ENCODE peak calls at places on chromosomes 11 and 22, in nine cellular contexts. E, H, I, C, W, Q, A, Z and R are unnamed samples.

GRCh38 chr11:64003807-64004589 is 17.8 kb downstream of the OTUB1 start:
- DNase-seq in C (no peak), W (no peak), Z (no peak), E (peak), I (no peak), Q (no peak), A (no peak), H (peak), R (no peak)

GRCh38 chr11:122808494-122808893 is 29.8 kb upstream of the CRTAM start:
- DNase-seq in E (peak), H (no peak), Q (no peak), C (no peak), I (no peak), A (no peak), Z (no peak), W (no peak), R (peak)

GRCh38 chr11:19075636-19076035 is 15.1 kb upstream of the MRGPRX2 start:
- DNase-seq in A (no peak), C (no peak), Z (no peak), H (no peak), W (no peak), Q (no peak), E (no peak), I (no peak), R (no peak)

GRCh38 chr11:117807482-117808272 is 10.7 kb upstream of the DSCAML1 start:
- DNase-seq in W (peak), I (peak), H (peak), C (peak), Z (no peak), E (peak), A (peak), Q (peak), R (peak)

GRCh38 chr11:104338186-104338585 is 174.2 kb upstream of the PDGFD start:
- DNase-seq in A (no peak), E (no peak), Q (no peak), C (no peak), H (no peak), W (no peak), Z (no peak), I (no peak), R (peak)

GRCh38 chr11:131305005-131305404 is 65.4 kb upstream of the NTM start:
- DNase-seq in A (no peak), Z (no peak), C (no peak), I (no peak), H (no peak), E (no peak), Q (no peak), W (no peak), R (peak)

GRCh38 chr11:27619039-27619438 is 81.2 kb downstream of the BDNF start:
- DNase-seq in A (no peak), H (no peak), Z (no peak), W (no peak), C (no peak), Q (no peak), I (no peak), E (peak), R (peak)

GRCh38 chr11:9566561-9567063 is 6.9 kb upstream of the WEE1 start:
- DNase-seq in E (peak), I (no peak), C (no peak), Q (no peak), Z (no peak), H (no peak), A (peak), W (no peak), R (peak)

GRCh38 chr11:70460959-70461358 is 62.6 kb downstream of the CTTN start:
- DNase-seq in Z (no peak), H (no peak), W (no peak), E (no peak), A (no peak), C (no peak), I (no peak), Q (no peak), R (no peak)

GRCh38 chr11:64245797-64246623 is 733 bp downstream of the PPP1R14B start:
- DNase-seq in Z (no peak), E (peak), H (peak), Q (peak), C (peak), A (peak), I (peak), W (peak), R (peak)

GRCh38 chr22:50247748-50248147 is 2.9 kb upstream of the TUBGCP6 start:
- DNase-seq in C (no peak), Q (no peak), W (peak), Z (no peak), I (peak), E (peak), H (peak), A (no peak), R (peak)

GRCh38 chr22:41511521-41511968 is 32.7 kb downstream of the POLR3H start:
- DNase-seq in A (no peak), Q (peak), C (no peak), I (no peak), Z (no peak), W (no peak), E (no peak), H (no peak), R (no peak)

GRCh38 chr22:41513391-41513790 is 30.9 kb downstream of the POLR3H start:
- DNase-seq in H (no peak), E (no peak), C (peak), A (no peak), I (no peak), Q (no peak), Z (no peak), W (no peak), R (no peak)

GRCh38 chr22:41508770-41509170 is 35.5 kb downstream of the POLR3H start:
- DNase-seq in Q (peak), A (no peak), H (peak), I (no peak), W (no peak), C (peak), Z (no peak), E (no peak), R (no peak)

GRCh38 chr22:41516462-41516861 is 27.8 kb downstream of the POLR3H start:
- DNase-seq in Q (no peak), A (no peak), W (no peak), I (no peak), C (no peak), Z (no peak), H (no peak), E (no peak), R (no peak)

DNA sequence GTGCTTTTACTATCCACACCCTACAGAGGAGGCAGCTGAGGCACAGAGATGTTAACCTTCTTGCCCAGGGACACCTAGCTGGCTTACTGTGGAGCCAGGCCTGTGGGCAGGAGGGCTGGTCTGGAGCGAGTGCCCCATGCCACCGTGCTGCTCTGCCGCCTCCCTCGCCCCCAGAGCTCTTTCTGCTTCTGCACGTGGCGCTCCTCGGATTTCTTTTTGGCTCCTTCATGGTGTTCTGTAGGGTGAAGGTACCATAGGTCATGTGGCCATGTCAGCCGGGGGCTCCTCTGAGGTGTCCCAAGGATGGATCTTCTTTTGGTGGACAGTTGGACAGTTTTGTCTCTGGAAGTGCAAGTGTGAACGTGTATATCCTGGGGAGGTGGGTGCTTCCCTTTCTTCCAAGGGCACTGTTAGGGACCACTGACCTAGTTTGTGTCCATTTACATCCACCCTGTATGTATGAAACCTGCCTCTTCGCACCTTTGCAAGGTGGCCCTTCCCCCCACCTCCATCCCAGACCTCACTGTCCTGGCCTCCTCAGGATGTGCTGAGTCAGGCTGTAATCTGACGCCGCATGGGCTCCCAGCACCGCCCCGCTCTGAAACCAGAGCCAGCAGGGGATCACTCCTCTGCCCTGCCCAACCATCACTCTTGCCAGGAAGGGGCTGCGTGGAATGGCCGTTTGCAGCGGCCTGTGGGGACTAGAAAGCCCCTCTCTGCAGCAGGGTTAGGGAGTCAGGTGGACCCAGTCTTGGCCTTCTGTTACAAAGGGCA is 31.7 kb downstream of the POLR3H start:
- DNase-seq in Z (peak), W (no peak), A (peak), C (peak), I (peak), Q (peak), H (peak), E (peak), R (peak)
- H3K27ac ChIP-seq in Z (no peak), W (peak), A (peak), C (peak), I (peak), Q (peak), H (peak), E (peak), R (peak)

GRCh38 chr22:19404676-19405075 is 26.9 kb downstream of the HIRA start:
- DNase-seq in E (no peak), W (no peak), Q (no peak), I (no peak), A (no peak), H (no peak), C (no peak), Z (no peak), R (no peak)

GRCh38 chr22:19400881-19401280 is 30.7 kb downstream of the HIRA start:
- DNase-seq in H (no peak), C (no peak), I (no peak), Z (no peak), W (no peak), A (no peak), Q (no peak), E (no peak), R (no peak)

GRCh38 chr22:19401483-19401882 is 30.1 kb downstream of the HIRA start:
- DNase-seq in A (no peak), Z (no peak), C (no peak), E (no peak), Q (no peak), I (no peak), W (no peak), H (no peak), R (no peak)

GRCh38 chr22:19405133-19405532 is 26.4 kb downstream of the HIRA start:
- DNase-seq in I (no peak), E (no peak), C (no peak), H (no peak), A (no peak), Q (no peak), W (no peak), Z (no peak), R (no peak)

GRCh38 chr22:19402642-19403191 is 28.8 kb downstream of the HIRA start:
- DNase-seq in A (no peak), Q (no peak), H (no peak), I (no peak), E (no peak), W (no peak), Z (no peak), C (no peak), R (no peak)
- H3K27ac ChIP-seq in A (no peak), Q (no peak), H (no peak), I (no peak), E (no peak), W (no peak), Z (no peak), C (no peak), R (no peak)

DNA sequence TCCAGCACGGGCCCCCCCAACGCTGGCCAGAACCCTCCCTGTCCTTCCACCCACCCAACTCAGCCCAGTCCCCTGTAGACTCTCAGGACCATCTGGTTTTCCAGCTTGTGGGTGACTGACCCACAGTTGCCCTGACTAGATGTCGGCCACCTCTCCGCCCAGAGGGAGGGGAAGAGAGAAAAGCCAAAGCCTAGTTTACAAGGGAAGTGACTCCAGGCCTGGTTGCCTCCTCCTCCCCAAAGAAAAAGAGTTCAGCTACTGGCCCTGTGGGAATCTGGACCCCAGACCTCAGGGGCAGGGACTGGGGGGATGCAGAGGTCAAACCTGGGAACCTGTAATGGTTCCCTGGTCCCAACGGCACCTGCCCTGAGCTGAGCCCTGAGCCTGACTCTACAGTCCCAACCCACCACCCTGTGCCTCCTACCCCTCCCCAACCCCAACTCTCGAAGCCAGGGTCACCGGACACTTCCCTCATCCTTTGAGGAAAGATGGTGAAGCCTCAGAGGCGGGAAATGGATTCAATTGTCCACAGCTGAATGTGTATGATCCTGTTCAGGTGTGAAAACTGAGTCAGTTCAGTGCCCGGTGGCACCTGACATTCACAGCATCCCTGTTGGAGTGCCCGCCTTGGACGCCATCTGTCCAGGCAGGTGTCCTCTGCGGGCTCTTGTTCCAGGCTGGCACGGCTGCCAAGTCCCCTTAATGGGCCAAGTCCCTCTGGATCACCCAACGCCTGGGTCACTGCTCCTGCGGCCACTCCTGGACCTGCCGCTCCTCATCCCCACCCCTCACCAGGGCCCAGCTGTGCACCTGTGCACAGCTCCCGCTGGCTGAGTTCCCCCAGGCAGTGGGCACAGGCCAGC is 21.0 kb upstream of the WNT7B start:
- DNase-seq in C (peak), A (no peak), H (no peak), E (no peak), Z (no peak), Q (peak), I (no peak), W (no peak), R (no peak)
- H3K27ac ChIP-seq in C (peak), A (no peak), H (peak), E (no peak), Z (no peak), Q (peak), I (peak), W (no peak), R (peak)

DNA sequence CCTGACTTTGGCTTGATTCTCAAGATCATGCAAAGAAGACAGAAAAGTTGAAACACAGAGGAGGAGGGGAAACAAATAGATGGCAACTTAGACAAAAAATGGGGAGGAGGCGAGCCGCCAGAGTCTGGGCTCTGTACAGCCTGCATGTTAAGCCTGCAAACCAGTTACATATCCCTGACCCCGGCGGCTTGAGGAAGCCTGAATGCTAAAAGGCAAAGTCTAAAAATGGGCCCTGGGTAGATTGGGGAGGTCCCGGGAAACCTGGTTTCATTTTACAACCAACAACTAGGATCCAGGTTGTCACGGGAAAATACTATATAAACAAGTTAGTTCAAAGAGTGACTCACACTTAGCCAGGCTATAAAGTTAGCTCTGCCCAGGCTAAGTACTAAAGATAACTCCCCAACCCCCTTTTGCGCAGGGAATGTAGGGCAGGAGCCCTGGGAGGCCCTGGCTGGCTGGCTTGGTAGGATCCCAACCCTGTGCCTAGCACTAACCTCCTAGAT is 18.8 kb upstream of the ZBTB16 start:
- DNase-seq in W (no peak), H (no peak), Q (no peak), Z (no peak), E (peak), A (peak), I (peak), C (no peak), R (peak)
- H3K27ac ChIP-seq in W (no peak), H (no peak), Q (peak), Z (no peak), E (no peak), A (peak), I (peak), C (no peak), R (no peak)

GRCh38 chr11:72001255-72001654 is 2.5 kb downstream of the IL18BP start:
- DNase-seq in W (no peak), A (no peak), H (peak), Z (no peak), Q (no peak), C (no peak), E (no peak), I (no peak), R (no peak)
- H3K27ac ChIP-seq in W (no peak), A (no peak), H (no peak), Z (no peak), Q (no peak), C (no peak), E (peak), I (peak), R (no peak)

GRCh38 chr11:33452806-33453205 is 195.6 kb downstream of the HIPK3 start:
- DNase-seq in W (no peak), H (no peak), I (peak), A (peak), C (no peak), Q (no peak), E (peak), Z (no peak), R (peak)

GRCh38 chr11:33455827-33456226 is 198.6 kb downstream of the HIPK3 start:
- DNase-seq in E (no peak), Z (no peak), Q (no peak), W (no peak), A (no peak), C (no peak), I (no peak), H (no peak), R (no peak)

GRCh38 chr11:33451364-33451763 is 194.2 kb downstream of the HIPK3 start:
- DNase-seq in E (no peak), Z (no peak), I (no peak), W (no peak), C (no peak), Q (no peak), H (no peak), A (no peak), R (no peak)

GRCh38 chr11:33454264-33454663 is 197.1 kb downstream of the HIPK3 start:
- DNase-seq in Q (no peak), C (no peak), H (no peak), Z (no peak), I (no peak), W (no peak), E (no peak), A (no peak), R (no peak)

GRCh38 chr11:33453225-33453624 is 196.0 kb downstream of the HIPK3 start:
- DNase-seq in H (no peak), W (no peak), A (no peak), E (no peak), Z (no peak), I (no peak), Q (no peak), C (no peak), R (no peak)
- H3K27ac ChIP-seq in H (no peak), W (no peak), A (no peak), E (no peak), Z (no peak), I (no peak), Q (no peak), C (no peak), R (no peak)

GRCh38 chr22:20750461-20751184 is 23.3 kb upstream of the SERPIND1 start:
- DNase-seq in I (peak), E (peak), W (no peak), Q (peak), C (peak), H (no peak), Z (no peak), A (peak), R (peak)
- H3K27ac ChIP-seq in I (peak), E (peak), W (no peak), Q (no peak), C (peak), H (no peak), Z (no peak), A (no peak), R (no peak)

GRCh38 chr11:125690006-125690405 is 9.4 kb upstream of the ACRV1 start:
- DNase-seq in E (no peak), Z (no peak), I (no peak), H (no peak), C (no peak), Q (no peak), W (no peak), A (no peak), R (no peak)

GRCh38 chr11:125689460-125689859 is 8.8 kb upstream of the ACRV1 start:
- DNase-seq in E (no peak), C (no peak), Q (no peak), Z (no peak), A (no peak), I (no peak), H (no peak), W (no peak), R (no peak)

GRCh38 chr11:125680747-125681146 is at the start of gene ACRV1:
- DNase-seq in A (no peak), E (no peak), I (no peak), H (no peak), Q (no peak), W (no peak), Z (no peak), C (no peak), R (no peak)

GRCh38 chr11:125688066-125688465 is 7.4 kb upstream of the ACRV1 start:
- DNase-seq in C (peak), I (no peak), E (no peak), W (no peak), A (no peak), Q (no peak), Z (no peak), H (no peak), R (no peak)

DNA sequence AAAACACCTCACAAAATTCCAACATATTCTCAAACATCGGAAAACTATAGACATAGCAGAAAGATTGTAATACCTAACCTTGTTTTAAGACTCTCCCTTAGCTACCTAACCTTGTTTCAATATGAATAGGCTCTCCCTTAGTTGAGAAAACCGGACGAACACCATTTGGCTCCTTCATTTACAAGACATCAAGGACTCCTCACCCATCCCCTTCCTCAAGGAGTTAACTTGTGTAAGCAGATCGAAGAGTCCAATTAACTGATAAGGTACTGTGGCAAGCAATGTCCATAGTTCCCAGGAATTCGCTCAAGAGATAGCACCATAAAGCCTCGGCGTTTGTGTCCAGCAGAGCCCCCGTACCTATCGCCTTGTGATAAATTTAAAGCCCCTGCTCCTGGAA is 4.6 kb upstream of the ACRV1 start:
- DNase-seq in I (no peak), Q (no peak), H (no peak), E (no peak), C (no peak), A (peak), W (no peak), Z (no peak), R (no peak)
- H3K27ac ChIP-seq in I (no peak), Q (no peak), H (no peak), E (no peak), C (no peak), A (peak), W (no peak), Z (no peak), R (no peak)